ENCODE peak calls at places on chromosome 9, in nine cellular contexts. Z, X, K, F, S, P, W, E and V are unnamed samples.
A peak's percentile ranks its signal among the peaks of the same experiment; 100 is the strongest.

GRCh38 chr9:99158629-99159028 is 53.7 kb downstream of the TGFBR1 start:
- DNase-seq in K (no peak), P (no peak), F (no peak), S (peak; percentile 25), X (no peak), Z (peak; percentile 38), W (no peak), E (no peak), V (no peak)

GRCh38 chr9:108972186-108972585 is 38.0 kb downstream of the ABITRAM start:
- DNase-seq in S (no peak), X (no peak), Z (no peak), P (no peak), E (no peak), W (no peak), F (no peak), K (no peak), V (no peak)

GRCh38 chr9:38066907-38067610 is 2.0 kb downstream of the SHB start:
- DNase-seq in P (no peak), F (no peak), S (peak; percentile 46), W (no peak), X (no peak), K (no peak), E (no peak), Z (peak; percentile 63), V (peak; percentile 51)

GRCh38 chr9:105608685-105609598 is 51.0 kb downstream of the FKTN start:
- DNase-seq in X (peak; percentile 6), W (peak; percentile 4), F (peak; percentile 59), Z (peak; percentile 76), P (peak; percentile 52), K (no peak), S (peak; percentile 76), E (peak; percentile 32), V (peak; percentile 48)

GRCh38 chr9:36461341-36461740 is 61.3 kb upstream of the RNF38 start:
- DNase-seq in W (no peak), F (peak; percentile 61), S (no peak), Z (peak; percentile 30), E (no peak), X (no peak), K (no peak), P (peak; percentile 50), V (no peak)

GRCh38 chr9:79975471-79976316 is 403.9 kb downstream of the TLE4 start:
- DNase-seq in Z (no peak), X (no peak), F (peak; percentile 40), E (no peak), S (no peak), P (no peak), W (no peak), K (no peak), V (no peak)

GRCh38 chr9:19965336-19965735 is 176.5 kb upstream of the SLC24A2 start:
- DNase-seq in E (no peak), F (no peak), P (no peak), S (peak; percentile 81), X (no peak), W (no peak), Z (peak; percentile 30), K (no peak), V (no peak)

GRCh38 chr9:70044450-70045307 is 1.0 kb downstream of the MAMDC2 start:
- DNase-seq in X (no peak), P (peak; percentile 56), Z (peak; percentile 76), K (no peak), S (peak; percentile 34), W (no peak), F (no peak), E (peak; percentile 28), V (peak; percentile 73)

GRCh38 chr9:111501648-111502047 is 17.5 kb upstream of the ECPAS start:
- DNase-seq in F (no peak), Z (no peak), X (no peak), W (no peak), P (no peak), K (no peak), S (no peak), E (no peak), V (no peak)

GRCh38 chr9:22148876-22149637 is 140.0 kb upstream of the CDKN2B start:
- DNase-seq in F (no peak), S (no peak), Z (peak; percentile 33), K (no peak), P (peak; percentile 12), W (no peak), E (no peak), X (no peak), V (no peak)

GRCh38 chr9:16154570-16155078 is 601.8 kb downstream of the CCDC171 start:
- DNase-seq in X (no peak), K (peak; percentile 7), Z (peak; percentile 66), W (no peak), F (peak; percentile 23), S (peak; percentile 76), E (peak; percentile 48), P (peak; percentile 21), V (peak; percentile 78)

GRCh38 chr9:27033815-27034403 is 28.4 kb upstream of the LRRC19 start:
- DNase-seq in Z (peak; percentile 54), W (no peak), P (peak; percentile 72), X (peak; percentile 31), F (peak; percentile 50), K (peak; percentile 18), E (peak; percentile 44), S (peak; percentile 88), V (peak; percentile 38)

GRCh38 chr9:20990867-20991266 is 40.6 kb downstream of the HACD4 start:
- DNase-seq in Z (no peak), K (no peak), E (no peak), W (no peak), P (no peak), F (peak; percentile 49), S (no peak), X (no peak), V (no peak)

GRCh38 chr9:10250200-10250599 is 362.6 kb downstream of the PTPRD start:
- DNase-seq in F (no peak), X (no peak), S (no peak), W (no peak), K (no peak), E (no peak), Z (no peak), P (no peak), V (no peak)

GRCh38 chr9:4755026-4755609 is 14.1 kb upstream of the AK3 start:
- DNase-seq in Z (no peak), S (peak; percentile 92), K (no peak), W (no peak), X (no peak), P (no peak), F (no peak), E (no peak), V (no peak)

GRCh38 chr9:35162605-35163315 is 951 bp downstream of the UNC13B start:
- DNase-seq in X (no peak), E (no peak), F (peak; percentile 48), K (no peak), S (peak; percentile 11), W (no peak), Z (peak; percentile 25), P (peak; percentile 21), V (no peak)

GRCh38 chr9:92710368-92710767 is 40.4 kb upstream of the IPPK start:
- DNase-seq in X (no peak), W (no peak), K (no peak), P (no peak), Z (no peak), E (no peak), S (no peak), F (no peak), V (no peak)

GRCh38 chr9:16023466-16023865 is 470.6 kb downstream of the CCDC171 start:
- DNase-seq in F (no peak), K (no peak), S (no peak), P (peak; percentile 48), W (peak; percentile 32), E (no peak), Z (peak; percentile 86), X (no peak), V (no peak)

GRCh38 chr9:128689293-128689770 is 310 bp downstream of the SET start:
- DNase-seq in K (no peak), P (no peak), F (peak; percentile 47), S (peak; percentile 63), W (no peak), Z (no peak), X (no peak), E (no peak), V (no peak)

GRCh38 chr9:85237478-85237877 is 504.3 kb downstream of the AGTPBP1 start:
- DNase-seq in K (no peak), F (no peak), Z (no peak), P (no peak), W (no peak), X (no peak), E (no peak), S (no peak), V (no peak)

GRCh38 chr9:84751921-84752320 is 82.4 kb downstream of the NTRK2 start:
- DNase-seq in E (no peak), S (no peak), W (peak; percentile 16), F (no peak), P (no peak), X (no peak), Z (no peak), K (no peak), V (no peak)

GRCh38 chr9:126965541-126966428 is 51.2 kb downstream of the RALGPS1 start:
- DNase-seq in W (no peak), Z (peak; percentile 77), S (peak; percentile 52), F (peak; percentile 77), P (peak; percentile 75), E (peak; percentile 48), X (peak; percentile 40), K (peak; percentile 19), V (peak; percentile 70)

GRCh38 chr9:123316053-123316718 is 39.8 kb upstream of the CRB2 start:
- DNase-seq in E (no peak), S (peak; percentile 28), X (no peak), K (no peak), W (no peak), P (no peak), F (peak; percentile 45), Z (no peak), V (no peak)

GRCh38 chr9:99075246-99075912 is 29.5 kb upstream of the TGFBR1 start:
- DNase-seq in E (no peak), K (no peak), P (peak; percentile 77), F (no peak), S (no peak), Z (peak; percentile 80), X (peak; percentile 46), W (no peak), V (peak; percentile 81)

GRCh38 chr9:71254592-71255277 is 133.3 kb upstream of the TRPM3 start:
- DNase-seq in W (no peak), E (no peak), X (no peak), S (peak; percentile 68), Z (no peak), F (no peak), K (no peak), P (no peak), V (no peak)

GRCh38 chr9:124392254-124392653 is 23.0 kb downstream of the PSMB7 start:
- DNase-seq in P (no peak), X (peak; percentile 6), K (no peak), W (no peak), S (peak; percentile 11), E (no peak), Z (no peak), F (no peak), V (no peak)